ENCODE peak calls at places on chromosomes 3 and 15, in six cellular contexts. G is IMR-90, Y is HCT116, W is GM12878, L is suprapubic skin, B is esophagus squamous epithelium. Q is an unnamed sample.

GRCh38 chr3:28252016-28252415 is 10.6 kb downstream of the CMC1 start:
- DNase-seq in G (no peak), Y (no peak), W (no peak), L (no peak), B (no peak), Q (no peak)

GRCh38 chr15:28901987-28902745 is 16.4 kb downstream of the APBA2 start:
- DNase-seq in G (no peak), Y (no peak), W (no peak), L (peak), B (no peak), Q (no peak)

GRCh38 chr3:183393625-183394024 is 34.8 kb downstream of the MCF2L2 start:
- DNase-seq in G (no peak), Y (no peak), W (no peak), L (no peak), B (no peak), Q (no peak)

GRCh38 chr3:39378092-39378491 is 5.1 kb upstream of the SLC25A38 start:
- DNase-seq in G (peak), Y (peak), W (no peak), L (no peak), B (no peak), Q (peak)

GRCh38 chr3:126463521-126463920 is 12.2 kb downstream of the ZXDC start:
- DNase-seq in G (no peak), Y (no peak), W (no peak), L (peak), B (no peak), Q (no peak)

GRCh38 chr3:90091557-90091956 is 984.1 kb downstream of the EPHA3 start:
- DNase-seq in G (peak), Y (no peak), W (no peak), L (no peak), B (no peak), Q (peak)

GRCh38 chr3:183548262-183548769 is 7.2 kb downstream of the KLHL6 start:
- DNase-seq in G (peak), Y (no peak), W (no peak), L (no peak), B (no peak), Q (peak)

GRCh38 chr3:74489393-74489792 is 125.1 kb downstream of the CNTN3 start:
- DNase-seq in G (peak), Y (no peak), W (no peak), L (no peak), B (no peak), Q (no peak)

GRCh38 chr3:138412821-138413531 is 21.4 kb upstream of the ESYT3 start:
- DNase-seq in G (peak), Y (no peak), W (no peak), L (no peak), B (no peak), Q (no peak)

GRCh38 chr3:150763841-150764483 is 993 bp upstream of the SIAH2 start:
- DNase-seq in G (peak), Y (peak), W (no peak), L (peak), B (no peak), Q (no peak)

GRCh38 chr3:69012836-69013255 is 638 bp downstream of the EOGT start:
- DNase-seq in G (peak), Y (no peak), W (no peak), L (peak), B (no peak), Q (peak)

GRCh38 chr3:125219261-125219701 is 6.7 kb upstream of the SLC12A8 start:
- DNase-seq in G (no peak), Y (no peak), W (no peak), L (no peak), B (no peak), Q (no peak)

GRCh38 chr3:9022305-9022985 is 59.2 kb upstream of the RAD18 start:
- DNase-seq in G (no peak), Y (no peak), W (no peak), L (no peak), B (no peak), Q (no peak)

GRCh38 chr3:13552855-13553652 is 4.1 kb downstream of the FBLN2 start:
- DNase-seq in G (no peak), Y (no peak), W (no peak), L (no peak), B (no peak), Q (no peak)

GRCh38 chr15:31470756-31471155 is 144.1 kb downstream of the KLF13 start:
- DNase-seq in G (no peak), Y (no peak), W (no peak), L (peak), B (no peak), Q (no peak)

GRCh38 chr15:60799885-60800728 is 321.2 kb upstream of the ICE2 start:
- DNase-seq in G (peak), Y (no peak), W (no peak), L (no peak), B (no peak), Q (peak)

GRCh38 chr15:67049351-67050044 is 15.9 kb upstream of the SMAD3 start:
- DNase-seq in G (peak), Y (no peak), W (no peak), L (no peak), B (no peak), Q (peak)

GRCh38 chr3:81931852-81932251 is 170.4 kb upstream of the GBE1 start:
- DNase-seq in G (no peak), Y (no peak), W (no peak), L (no peak), B (no peak), Q (no peak)

GRCh38 chr3:41972802-41973201 is 10.9 kb upstream of the ULK4 start:
- DNase-seq in G (no peak), Y (no peak), W (no peak), L (no peak), B (no peak), Q (no peak)

GRCh38 chr3:102301155-102301554 is 133.7 kb upstream of the ZPLD1 start:
- DNase-seq in G (no peak), Y (no peak), W (no peak), L (no peak), B (no peak), Q (peak)

GRCh38 chr3:120497318-120497717 is 46.5 kb upstream of the FSTL1 start:
- DNase-seq in G (peak), Y (no peak), W (no peak), L (no peak), B (no peak), Q (peak)

GRCh38 chr3:46921871-46922271 is 44.4 kb downstream of the PTH1R start:
- DNase-seq in G (no peak), Y (no peak), W (no peak), L (peak), B (no peak), Q (no peak)

GRCh38 chr3:136069933-136070332 is 104.4 kb downstream of the PPP2R3A start:
- DNase-seq in G (peak), Y (no peak), W (no peak), L (no peak), B (no peak), Q (no peak)

GRCh38 chr3:52053307-52054304 is 2.8 kb downstream of the DUSP7 start:
- DNase-seq in G (peak), Y (no peak), W (peak), L (peak), B (no peak), Q (no peak)

GRCh38 chr3:197820550-197821335 is 29.7 kb downstream of the LRCH3 start:
- DNase-seq in G (no peak), Y (no peak), W (no peak), L (no peak), B (no peak), Q (no peak)

GRCh38 chr3:126447456-126448106 is 28.1 kb downstream of the ZXDC start:
- DNase-seq in G (peak), Y (no peak), W (no peak), L (no peak), B (no peak), Q (no peak)

GRCh38 chr3:6585360-6585759 is 275.6 kb upstream of the GRM7 start:
- DNase-seq in G (no peak), Y (no peak), W (no peak), L (no peak), B (no peak), Q (no peak)

GRCh38 chr15:23823508-23823907 is 136.4 kb upstream of the NDN start:
- DNase-seq in G (no peak), Y (no peak), W (no peak), L (no peak), B (no peak), Q (no peak)

GRCh38 chr3:51968175-51968681 is 974 bp upstream of the PCBP4 start:
- DNase-seq in G (peak), Y (no peak), W (no peak), L (no peak), B (no peak), Q (no peak)

GRCh38 chr3:187243933-187244564 is 46.8 kb downstream of the RTP1 start:
- DNase-seq in G (peak), Y (no peak), W (no peak), L (no peak), B (no peak), Q (no peak)

GRCh38 chr3:187252311-187252710 is 39.2 kb downstream of the MASP1 start:
- DNase-seq in G (peak), Y (no peak), W (no peak), L (no peak), B (no peak), Q (no peak)

GRCh38 chr3:187251599-187251998 is 39.9 kb downstream of the MASP1 start:
- DNase-seq in G (no peak), Y (no peak), W (no peak), L (no peak), B (no peak), Q (no peak)

GRCh38 chr3:187242900-187243299 is 45.6 kb downstream of the RTP1 start:
- DNase-seq in G (no peak), Y (no peak), W (no peak), L (no peak), B (no peak), Q (no peak)

DNA sequence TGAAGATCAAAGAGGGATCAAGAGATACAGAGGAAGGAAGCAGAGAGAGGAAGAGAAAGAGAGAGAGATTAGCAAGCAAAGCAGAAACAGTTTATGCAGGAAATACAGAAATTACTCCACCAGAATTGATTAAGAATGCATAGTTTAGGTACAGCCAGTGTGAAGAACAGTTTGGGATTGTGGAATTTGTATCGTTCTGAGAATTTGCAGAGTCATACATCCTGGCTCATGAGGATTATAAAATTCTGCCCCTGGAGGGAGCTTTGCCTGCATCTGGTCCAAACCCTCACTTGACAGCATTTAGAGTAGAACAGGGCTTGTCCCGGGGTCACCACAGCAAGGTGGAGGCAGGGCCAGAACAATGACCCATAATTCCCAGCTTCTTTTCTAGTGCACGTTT is 44.1 kb downstream of the MASP1 start:
- DNase-seq in G (no peak), Y (no peak), W (no peak), L (no peak), B (no peak), Q (no peak)
- H3K4me3 ChIP-seq in G (no peak), Y (no peak), W (no peak), L (no peak), B (no peak), Q (no peak)

GRCh38 chr3:196650740-196651311 is 11.3 kb downstream of the NRROS start:
- DNase-seq in G (peak), Y (no peak), W (no peak), L (peak), B (no peak), Q (peak)
- TF ChIP-seq CTCF in G (no peak), Y (no peak), W (no peak), L (no peak), B (no peak), Q (no peak)

GRCh38 chr3:45753095-45753494 is 43.2 kb downstream of the SLC6A20 start:
- DNase-seq in G (no peak), Y (no peak), W (no peak), L (no peak), B (no peak), Q (no peak)
- H3K4me3 ChIP-seq in G (no peak), Y (no peak), W (no peak), L (no peak), B (no peak), Q (no peak)

DNA sequence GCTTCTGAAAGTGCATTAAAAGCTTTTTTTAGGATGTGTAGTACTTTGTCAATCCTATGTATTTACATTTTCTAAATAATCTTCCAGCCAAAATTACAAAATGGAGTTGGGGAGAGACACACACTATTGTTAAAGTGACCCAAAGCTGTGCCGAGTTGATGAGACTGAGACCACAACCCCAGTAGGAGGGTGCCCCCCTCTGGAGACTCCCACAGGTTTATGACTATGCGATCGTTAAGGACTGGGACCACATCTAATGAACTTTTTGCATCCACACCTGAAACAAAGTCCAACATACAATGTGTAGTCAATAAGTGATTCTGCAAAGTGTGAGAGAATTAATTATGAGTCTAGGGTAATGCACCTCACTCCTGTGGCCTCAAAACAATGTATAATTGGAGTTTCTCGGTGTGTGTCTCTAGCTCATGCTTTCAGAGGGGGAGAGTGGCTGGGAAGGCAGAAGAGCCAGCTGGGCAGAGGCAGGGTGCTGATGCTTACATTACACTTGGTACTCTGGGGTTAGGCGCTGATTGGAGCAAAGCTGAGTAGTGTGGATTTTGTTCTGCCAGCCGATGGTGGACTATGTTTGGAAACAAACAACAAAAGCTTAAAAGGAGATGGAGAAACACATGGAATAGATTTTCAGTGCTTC is 102.8 kb downstream of the KCNH8 start:
- DNase-seq in G (no peak), Y (no peak), W (no peak), L (no peak), B (no peak), Q (no peak)
- TF ChIP-seq CTCF in G (no peak), Y (no peak), W (no peak), L (no peak), B (no peak), Q (no peak)